ENCODE peak calls at places on chromosomes 7 and 10, in four cellular contexts. I is AG09309, J is fibroblast of lung, Z is GM20000. B is an unnamed sample.

GRCh38 chr7:154442939-154443338 is 390.7 kb downstream of the DPP6 start:
- DNase-seq in J (no peak), I (no peak), Z (no peak), B (no peak)

GRCh38 chr10:78599122-78599853 is 469.5 kb upstream of the ZMIZ1 start:
- DNase-seq in I (no peak), J (no peak), Z (no peak), B (no peak)

GRCh38 chr7:128073671-128074070 is 42.4 kb upstream of the LRRC4 start:
- DNase-seq in J (no peak), Z (no peak), I (no peak), B (no peak)

GRCh38 chr10:93062499-93063216 is 2.1 kb downstream of the CYP26C1 start:
- DNase-seq in J (peak), Z (peak), I (no peak), B (no peak)

GRCh38 chr10:79019961-79020491 is 48.7 kb upstream of the ZMIZ1 start:
- DNase-seq in Z (no peak), I (peak), J (peak), B (no peak)

GRCh38 chr7:15686957-15687644 is 618 bp upstream of the MEOX2 start:
- DNase-seq in Z (no peak), J (peak), I (no peak), B (no peak)

GRCh38 chr10:119306964-119307363 is 99.6 kb downstream of the GRK5 start:
- DNase-seq in I (no peak), Z (no peak), J (no peak), B (no peak)

GRCh38 chr7:137395425-137395824 is 51.9 kb upstream of the PTN start:
- DNase-seq in I (no peak), J (no peak), Z (no peak), B (no peak)

GRCh38 chr7:149854611-149855367 is 16.6 kb downstream of the ZNF862 start:
- DNase-seq in Z (no peak), J (peak), I (no peak), B (peak)

GRCh38 chr10:44950326-44951225 is 9.0 kb upstream of the RASSF4 start:
- DNase-seq in Z (no peak), J (no peak), I (no peak), B (no peak)

GRCh38 chr10:52318822-52319464 is 4.9 kb downstream of the DKK1 start:
- DNase-seq in I (peak), J (peak), Z (no peak), B (no peak)

GRCh38 chr7:17185690-17186070 is 112.8 kb upstream of the AHR start:
- DNase-seq in Z (peak), J (peak), I (peak), B (no peak)

GRCh38 chr7:75711076-75711475 is 27.7 kb downstream of the HIP1 start:
- DNase-seq in I (no peak), J (no peak), Z (no peak), B (no peak)

DNA sequence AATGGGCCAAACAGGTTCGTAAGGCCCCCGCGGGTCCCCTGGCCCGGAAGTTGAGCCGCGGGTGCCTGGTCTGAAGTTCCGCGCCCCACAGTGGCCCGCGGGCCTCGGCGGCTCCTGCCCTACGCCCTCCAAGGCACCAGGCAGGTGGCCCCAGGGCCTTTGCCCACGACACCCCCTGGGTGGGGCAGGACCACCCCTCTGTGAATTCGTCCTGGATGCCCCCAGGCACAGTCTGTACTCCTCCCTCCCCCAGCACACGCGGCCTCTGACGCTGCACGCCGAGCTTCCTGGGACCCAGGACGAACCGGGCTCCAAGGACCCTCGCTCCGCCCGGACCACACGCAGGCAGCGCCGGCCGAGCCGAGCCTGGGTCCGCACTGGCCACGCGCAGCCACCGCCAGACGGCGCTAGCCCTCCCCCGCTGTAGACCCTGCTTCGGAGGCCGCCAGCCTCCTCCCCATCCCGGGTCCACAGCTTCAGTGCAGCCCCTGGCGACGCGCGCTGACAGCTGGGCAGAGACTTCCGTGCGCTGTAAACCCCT is 810 bp upstream of the TCERG1L start:
- DNase-seq in I (no peak), J (no peak), Z (no peak), B (peak)
- TF ChIP-seq CTCF in I (no peak), J (no peak), Z (no peak), B (peak)

GRCh38 chr10:48659790-48660189 is 24.9 kb upstream of the WDFY4 start:
- DNase-seq in J (peak), I (no peak), Z (no peak), B (no peak)
- TF ChIP-seq CTCF in J (no peak), I (peak), Z (no peak), B (peak)

DNA sequence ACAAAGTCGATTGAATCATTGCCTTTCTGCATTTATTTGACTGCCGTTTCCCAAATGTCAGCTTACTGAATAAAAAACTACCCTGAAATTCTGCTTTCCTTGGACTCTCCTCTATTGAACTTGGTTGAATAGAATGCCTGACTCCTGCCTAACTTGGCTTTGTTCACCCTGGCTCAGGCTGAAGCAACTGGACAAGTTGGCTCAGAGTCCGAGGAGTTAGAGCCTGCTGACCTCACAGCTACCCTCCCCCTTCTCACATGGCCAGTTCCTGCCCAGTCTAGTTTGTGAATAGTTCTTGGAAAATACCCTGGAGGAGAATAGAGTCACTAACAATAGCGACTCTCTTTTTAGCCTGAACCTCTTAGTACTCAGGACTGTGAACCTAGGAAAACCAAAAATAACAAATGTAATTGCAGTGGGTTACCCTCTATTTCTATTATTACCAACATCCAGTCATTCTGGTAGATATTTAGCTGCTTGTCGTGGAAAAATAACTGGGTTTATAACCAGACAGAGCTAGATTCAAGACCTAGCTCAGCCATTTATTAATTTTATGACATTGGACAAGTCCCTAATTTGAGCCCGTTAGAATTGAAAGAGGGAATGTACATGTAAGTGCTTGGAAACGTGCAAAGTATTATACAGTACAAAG is 17.3 kb upstream of the NRBF2 start:
- DNase-seq in Z (no peak), I (peak), J (peak), B (no peak)
- TF ChIP-seq CTCF in Z (no peak), I (no peak), J (no peak), B (no peak)

GRCh38 chr7:98241674-98242241 is 10.3 kb downstream of the TECPR1 start:
- DNase-seq in Z (no peak), I (no peak), J (no peak), B (no peak)
- TF ChIP-seq CTCF in Z (no peak), I (no peak), J (no peak), B (no peak)

DNA sequence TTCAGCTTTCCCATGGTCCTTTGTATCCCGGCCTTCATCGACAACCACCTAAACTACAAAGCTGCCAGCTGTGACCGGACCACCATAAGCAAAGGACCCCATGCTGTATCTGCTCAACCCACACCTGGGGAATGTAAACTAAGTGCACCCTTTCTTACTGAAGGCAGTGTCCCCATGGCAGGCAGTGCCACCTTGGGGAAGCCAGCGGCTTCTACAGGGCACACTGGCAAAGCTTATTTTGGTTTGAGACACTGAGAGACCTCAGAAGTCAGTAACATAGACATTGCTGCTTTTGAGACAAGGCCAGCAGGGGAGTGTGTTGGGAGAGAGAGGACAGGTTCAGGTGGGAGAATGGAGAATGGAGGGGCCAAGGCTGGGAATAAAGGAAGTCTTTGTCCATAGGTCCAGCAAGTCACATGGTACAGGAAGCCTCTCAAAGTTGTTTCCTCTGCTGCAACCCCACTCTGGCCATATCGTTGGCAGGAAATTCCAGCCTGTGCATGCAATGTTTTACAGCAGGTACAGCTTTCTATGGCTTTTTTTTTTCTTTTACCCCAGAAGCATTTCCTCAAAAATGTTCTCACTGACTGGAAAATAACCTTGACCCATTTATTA is 85.9 kb upstream of the NPVF start:
- DNase-seq in Z (no peak), J (no peak), I (no peak), B (no peak)
- TF ChIP-seq CTCF in Z (no peak), J (no peak), I (no peak), B (no peak)

GRCh38 chr7:115475774-115476407 is 554.0 kb downstream of the MDFIC start:
- DNase-seq in J (no peak), Z (no peak), I (no peak), B (no peak)
- TF ChIP-seq CTCF in J (no peak), Z (no peak), I (peak), B (no peak)

DNA sequence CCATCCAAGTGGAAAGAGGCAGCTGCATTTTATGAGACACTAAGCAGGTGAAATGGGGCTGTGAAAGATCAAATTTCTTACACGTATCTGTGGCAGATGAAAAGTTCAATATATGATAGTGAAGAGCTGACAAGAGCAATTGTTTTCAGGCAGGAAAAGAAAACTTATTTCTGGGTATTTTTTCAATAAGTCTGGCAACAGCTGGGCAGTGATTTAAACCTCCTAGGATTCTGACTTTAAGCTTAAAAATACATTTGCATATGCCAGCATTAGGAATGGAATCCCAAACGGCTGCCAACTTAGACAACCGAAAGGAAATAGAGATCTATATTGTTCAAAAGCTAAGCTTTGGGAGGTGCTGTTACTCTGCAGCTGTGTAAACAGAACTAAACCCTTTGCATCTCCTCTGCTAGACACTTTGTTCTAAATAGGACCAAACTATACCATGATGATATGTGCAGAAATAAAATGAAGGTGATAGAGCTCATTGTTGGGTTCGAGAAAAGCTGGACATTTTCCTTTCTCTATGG is 26.1 kb downstream of the DYNC1I1 start:
- DNase-seq in Z (no peak), I (no peak), J (peak), B (no peak)
- TF ChIP-seq CTCF in Z (no peak), I (no peak), J (no peak), B (no peak)